ENCODE peak calls at places on chromosomes 11 and 22, in four cellular contexts. One of them, this sample, is unnamed.

GRCh38 chr11:123187670-123188507 is 7.2 kb downstream of the CLMP start:
- DNase-seq in Peyer's patch: no peak
- DNase-seq in uterus: no peak
- DNase-seq in lung: no peak
- DNase-seq in this sample: no peak

GRCh38 chr11:88103337-88104206 is 71.7 kb downstream of the RAB38 start:
- DNase-seq in Peyer's patch: no peak
- DNase-seq in uterus: no peak
- DNase-seq in lung: peak; percentile 62
- DNase-seq in this sample: no peak

GRCh38 chr11:125074511-125075241 is 11.6 kb downstream of the SLC37A2 start:
- DNase-seq in Peyer's patch: no peak
- DNase-seq in uterus: no peak
- DNase-seq in lung: no peak
- DNase-seq in this sample: no peak

GRCh38 chr11:16739326-16739875 is 954 bp downstream of the C11orf58 start:
- DNase-seq in Peyer's patch: no peak
- DNase-seq in uterus: no peak
- DNase-seq in lung: no peak
- DNase-seq in this sample: no peak

GRCh38 chr22:38069372-38070249 is 12.4 kb downstream of the PICK1 start:
- DNase-seq in Peyer's patch: no peak
- DNase-seq in uterus: peak; percentile 71
- DNase-seq in lung: no peak
- DNase-seq in this sample: peak; percentile 96

GRCh38 chr11:43601511-43601910 is 79.0 kb upstream of the HSD17B12 start:
- DNase-seq in Peyer's patch: no peak
- DNase-seq in uterus: no peak
- DNase-seq in lung: no peak
- DNase-seq in this sample: no peak

GRCh38 chr11:107688322-107688918 is 23.4 kb downstream of the SLN start:
- DNase-seq in Peyer's patch: no peak
- DNase-seq in uterus: no peak
- DNase-seq in lung: no peak
- DNase-seq in this sample: no peak

GRCh38 chr11:46281374-46281831 is 3.9 kb downstream of the CREB3L1 start:
- DNase-seq in Peyer's patch: no peak
- DNase-seq in uterus: peak; percentile 52
- DNase-seq in lung: no peak
- DNase-seq in this sample: no peak

GRCh38 chr11:33869511-33870422 is 22.1 kb downstream of the LMO2 start:
- DNase-seq in Peyer's patch: peak; percentile 27
- DNase-seq in uterus: no peak
- DNase-seq in lung: peak; percentile 46
- DNase-seq in this sample: peak; percentile 53

GRCh38 chr22:46047226-46047625 is 70.3 kb upstream of the WNT7B start:
- DNase-seq in Peyer's patch: no peak
- DNase-seq in uterus: peak; percentile 17
- DNase-seq in lung: no peak
- DNase-seq in this sample: no peak
- H3K27ac ChIP-seq in Peyer's patch: peak overlapping the region; percentile 30
- H3K27ac ChIP-seq in uterus: peak overlapping the region; percentile 94
- H3K27ac ChIP-seq in lung: peak overlapping the region; percentile 86
- H3K27ac ChIP-seq in this sample: peak overlapping the region; percentile 99

GRCh38 chr22:43824724-43825485 is 12.8 kb upstream of the EFCAB6 start:
- DNase-seq in Peyer's patch: no peak
- DNase-seq in uterus: no peak
- DNase-seq in lung: no peak
- DNase-seq in this sample: peak; percentile 32

GRCh38 chr22:43827926-43828710 is 16.0 kb upstream of the EFCAB6 start:
- DNase-seq in Peyer's patch: no peak
- DNase-seq in uterus: no peak
- DNase-seq in lung: no peak
- DNase-seq in this sample: no peak

GRCh38 chr22:43825651-43826050 is 13.5 kb upstream of the EFCAB6 start:
- DNase-seq in Peyer's patch: no peak
- DNase-seq in uterus: no peak
- DNase-seq in lung: no peak
- DNase-seq in this sample: no peak

GRCh38 chr22:43827336-43827735 is 15.2 kb upstream of the EFCAB6 start:
- DNase-seq in Peyer's patch: no peak
- DNase-seq in uterus: no peak
- DNase-seq in lung: no peak
- DNase-seq in this sample: no peak

DNA sequence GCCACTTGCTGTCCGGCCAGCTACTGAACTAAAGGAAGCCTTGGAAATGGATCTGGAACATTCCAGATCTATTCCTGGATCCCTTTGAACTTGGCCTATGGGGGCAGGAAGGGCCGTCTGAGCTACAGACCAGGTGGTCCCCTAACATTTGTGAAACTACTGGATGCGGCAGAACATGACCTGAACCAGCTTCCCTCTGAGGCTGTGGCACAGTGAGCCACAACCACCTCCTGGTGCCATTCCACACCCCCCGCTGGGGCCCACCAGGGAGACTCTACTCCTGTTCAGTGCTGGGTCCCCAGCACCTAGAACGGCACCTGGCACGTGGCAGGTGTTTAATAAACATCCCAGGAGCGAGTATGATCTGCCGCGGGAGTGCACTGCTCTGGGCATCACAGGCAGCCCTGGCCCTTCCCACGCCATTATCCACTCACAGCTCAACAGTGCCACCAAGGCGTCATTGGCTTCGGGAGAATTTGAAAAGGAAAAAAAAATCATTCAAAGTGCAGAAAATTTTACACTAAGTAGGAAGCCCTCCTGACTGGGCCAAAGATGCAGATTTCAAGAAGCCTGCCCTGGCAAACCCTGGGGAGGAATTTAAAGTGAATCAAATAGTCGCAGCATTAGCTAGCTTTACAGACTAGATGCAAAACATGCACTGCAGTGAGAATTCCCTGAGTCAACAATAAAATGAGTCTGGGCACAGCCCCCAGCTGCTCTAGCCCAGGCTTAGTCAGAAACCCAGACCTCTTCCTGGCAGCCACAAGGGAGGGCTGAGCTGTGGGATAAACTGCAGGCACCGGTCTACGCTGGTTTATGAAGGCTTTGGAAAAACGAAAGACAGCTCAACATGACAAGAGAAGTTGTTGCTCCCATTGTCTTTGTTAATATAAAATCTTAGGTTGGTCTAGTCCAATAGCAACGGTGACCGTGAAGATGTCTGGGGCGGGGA is 14.3 kb upstream of the EFCAB6 start:
- DNase-seq in Peyer's patch: no peak
- DNase-seq in uterus: no peak
- DNase-seq in lung: no peak
- DNase-seq in this sample: no peak
- H3K4me3 ChIP-seq in Peyer's patch: no peak overlapping the region
- H3K4me3 ChIP-seq in uterus: no peak overlapping the region
- H3K4me3 ChIP-seq in lung: no peak overlapping the region
- H3K4me3 ChIP-seq in this sample: no peak overlapping the region

DNA sequence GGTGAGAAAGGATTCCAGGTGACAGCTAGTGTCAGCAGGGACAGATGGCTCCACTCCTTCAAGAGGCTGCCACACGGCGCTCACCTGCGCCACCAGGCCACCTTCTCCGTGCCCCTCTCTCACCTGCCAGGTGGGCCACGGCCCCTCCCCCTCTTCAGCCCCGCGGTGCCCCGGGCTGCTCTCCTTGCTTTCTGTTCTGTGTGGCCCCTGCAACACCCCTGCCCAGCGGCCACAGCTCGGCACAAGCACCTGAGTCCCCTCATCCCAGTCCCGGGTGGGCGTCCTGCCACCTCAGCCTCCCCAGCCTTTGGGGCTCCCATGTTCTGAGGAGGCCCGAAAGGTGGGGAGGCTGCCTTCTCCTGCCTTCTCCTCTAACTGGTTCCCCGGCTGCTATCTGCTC is 46.4 kb downstream of the APOL1 start:
- DNase-seq in Peyer's patch: no peak
- DNase-seq in uterus: no peak
- DNase-seq in lung: no peak
- DNase-seq in this sample: no peak
- H3K27ac ChIP-seq in Peyer's patch: no peak overlapping the region
- H3K27ac ChIP-seq in uterus: peak overlapping the region; percentile 36
- H3K27ac ChIP-seq in lung: no peak overlapping the region
- H3K27ac ChIP-seq in this sample: no peak overlapping the region

GRCh38 chr11:73996161-73996747 is 12.6 kb downstream of the UCP3 start:
- DNase-seq in Peyer's patch: no peak
- DNase-seq in uterus: no peak
- DNase-seq in lung: no peak
- DNase-seq in this sample: peak; percentile 5
- H3K4me3 ChIP-seq in Peyer's patch: no peak overlapping the region
- H3K4me3 ChIP-seq in uterus: no peak overlapping the region
- H3K4me3 ChIP-seq in lung: no peak overlapping the region
- H3K4me3 ChIP-seq in this sample: no peak overlapping the region

DNA sequence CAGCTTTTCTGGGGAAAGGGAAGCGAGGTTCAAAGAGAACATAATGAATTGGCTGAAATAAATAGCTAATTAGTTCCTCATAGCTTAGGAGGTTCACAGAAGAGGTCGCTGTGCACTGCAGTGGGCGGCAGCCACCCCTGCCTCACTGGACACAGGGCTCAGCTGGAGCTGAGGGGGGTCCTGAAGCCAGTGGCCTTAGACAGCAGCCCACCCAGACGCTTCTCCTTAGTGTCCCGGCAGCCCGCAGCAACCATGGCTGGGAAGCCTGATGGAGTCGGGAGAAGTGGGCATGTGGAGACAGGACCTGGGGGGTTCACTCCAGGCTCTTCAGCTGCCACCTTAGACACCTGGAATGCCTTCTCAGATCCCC is 75.4 kb downstream of the TRIM29 start:
- DNase-seq in Peyer's patch: no peak
- DNase-seq in uterus: no peak
- DNase-seq in lung: no peak
- DNase-seq in this sample: no peak
- H3K27ac ChIP-seq in Peyer's patch: no peak overlapping the region
- H3K27ac ChIP-seq in uterus: no peak overlapping the region
- H3K27ac ChIP-seq in lung: no peak overlapping the region
- H3K27ac ChIP-seq in this sample: no peak overlapping the region

DNA sequence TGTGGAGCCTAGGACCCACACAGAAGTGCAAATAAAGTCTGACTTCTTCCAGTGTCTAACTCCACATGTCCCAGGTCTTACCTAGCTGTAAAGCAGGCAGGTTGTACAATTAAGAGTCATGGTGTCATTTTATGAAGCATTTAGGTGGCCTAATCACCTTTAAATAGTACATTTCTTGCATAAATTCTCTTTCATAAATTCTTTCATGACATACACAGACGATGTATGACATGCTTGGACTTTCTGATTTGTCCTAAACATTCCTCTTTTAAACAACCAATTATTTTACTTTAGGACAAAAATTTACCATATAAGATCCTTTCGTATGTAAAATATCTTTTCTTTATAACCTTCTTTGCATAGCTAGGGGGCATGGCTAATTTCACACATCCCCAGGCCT is 31.3 kb downstream of the TSKU start:
- DNase-seq in Peyer's patch: no peak
- DNase-seq in uterus: no peak
- DNase-seq in lung: no peak
- DNase-seq in this sample: no peak
- H3K4me3 ChIP-seq in Peyer's patch: no peak overlapping the region
- H3K4me3 ChIP-seq in uterus: no peak overlapping the region
- H3K4me3 ChIP-seq in lung: no peak overlapping the region
- H3K4me3 ChIP-seq in this sample: no peak overlapping the region

DNA sequence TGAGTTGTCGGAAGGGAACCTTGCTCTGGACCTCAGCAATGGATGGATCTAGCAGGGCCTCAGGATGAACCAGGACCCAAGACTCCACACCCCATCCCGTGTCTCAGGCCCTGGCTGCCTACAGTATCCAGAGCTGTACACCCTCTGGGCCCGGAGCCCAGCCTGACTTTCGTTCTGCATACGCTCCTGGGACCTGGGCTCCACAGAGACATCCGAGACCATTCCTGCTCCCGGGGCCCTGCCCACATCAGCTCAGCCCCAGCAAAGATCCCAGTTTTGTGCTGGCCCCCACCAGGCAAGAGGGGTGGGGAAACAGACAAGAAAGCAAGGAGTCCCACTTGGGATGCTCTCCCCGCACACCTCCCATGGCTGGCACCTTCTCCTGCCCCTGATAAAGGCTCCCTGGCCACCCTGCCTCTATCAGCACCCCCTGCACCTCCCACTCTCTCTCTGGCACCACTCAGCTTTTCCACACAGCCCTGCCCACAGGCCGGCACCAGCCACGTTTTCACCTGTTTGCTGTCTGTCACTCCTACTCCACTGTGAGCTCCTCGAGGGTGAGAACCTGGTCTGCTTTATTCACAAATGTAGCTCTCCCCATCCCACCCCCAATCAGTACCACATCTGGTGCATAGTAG is 64.5 kb upstream of the TCF20 start:
- DNase-seq in Peyer's patch: no peak
- DNase-seq in uterus: no peak
- DNase-seq in lung: no peak
- DNase-seq in this sample: no peak
- H3K27ac ChIP-seq in Peyer's patch: no peak overlapping the region
- H3K27ac ChIP-seq in uterus: no peak overlapping the region
- H3K27ac ChIP-seq in lung: no peak overlapping the region
- H3K27ac ChIP-seq in this sample: no peak overlapping the region

This sample was measured in psoas muscle.